ENCODE peak calls at places on chromosome 6, in seven cellular contexts. X is GM12878, L is T-helper 1 cell, U is ELF-1, S is cardiac muscle cell, O is iPS-NIHi11, P is posterior cingulate gyrus. G is an unnamed sample.
A peak's percentile ranks its signal among the peaks of the same experiment; 100 is the strongest.

GRCh38 chr6:90044833-90045337 is 150.6 kb downstream of the GJA10 start:
- DNase-seq in X (no peak), L (no peak), U (no peak), S (peak; percentile 25), O (no peak), P (peak; percentile 7), G (no peak)

GRCh38 chr6:147003186-147003585 is 201.0 kb upstream of the STXBP5 start:
- DNase-seq in X (no peak), L (no peak), U (no peak), S (peak; percentile 39), O (no peak), P (no peak), G (no peak)

GRCh38 chr6:169046483-169047192 is 207.0 kb downstream of the THBS2 start:
- DNase-seq in X (no peak), L (no peak), U (no peak), S (no peak), O (no peak), P (no peak), G (no peak)

GRCh38 chr6:89966250-89966588 is 72.0 kb downstream of the GJA10 start:
- DNase-seq in X (no peak), L (no peak), U (no peak), S (peak; percentile 10), O (no peak), P (no peak), G (no peak)

GRCh38 chr6:149615805-149616204 is 32.7 kb downstream of the KATNA1 start:
- DNase-seq in X (no peak), L (no peak), U (no peak), S (no peak), O (no peak), P (no peak), G (no peak)

GRCh38 chr6:38997128-38997761 is 51.3 kb upstream of the GLP1R start:
- DNase-seq in X (no peak), L (no peak), U (peak; percentile 68), S (peak; percentile 45), O (peak; percentile 65), P (no peak), G (no peak)

GRCh38 chr6:169969372-169970099 is 218.1 kb downstream of the ERMARD start:
- DNase-seq in X (no peak), L (no peak), U (no peak), S (no peak), O (peak; percentile 14), P (no peak), G (no peak)

GRCh38 chr6:124480021-124480430 is 482.2 kb upstream of the RNF217 start:
- DNase-seq in X (no peak), L (no peak), U (no peak), S (no peak), O (no peak), P (no peak), G (no peak)

GRCh38 chr6:160013987-160014868 is 45.3 kb downstream of the IGF2R start:
- DNase-seq in X (no peak), L (no peak), U (no peak), S (peak; percentile 12), O (no peak), P (no peak), G (no peak)

GRCh38 chr6:14326774-14327173 is 209.2 kb downstream of the CD83 start:
- DNase-seq in X (no peak), L (no peak), U (no peak), S (no peak), O (no peak), P (no peak), G (no peak)

GRCh38 chr6:33304216-33304615 is 5.5 kb upstream of the RGL2 start:
- DNase-seq in X (no peak), L (no peak), U (no peak), S (no peak), O (no peak), P (no peak), G (no peak)

GRCh38 chr6:53171605-53172467 is 23.2 kb upstream of the GCM1 start:
- DNase-seq in X (peak; percentile 37), L (peak; percentile 74), U (peak; percentile 91), S (peak; percentile 88), O (peak; percentile 84), P (peak; percentile 91), G (peak; percentile 57)

GRCh38 chr6:13591205-13591921 is 17.0 kb downstream of the SIRT5 start:
- DNase-seq in X (no peak), L (no peak), U (no peak), S (no peak), O (no peak), P (no peak), G (no peak)

GRCh38 chr6:30508890-30509736 is 19.8 kb downstream of the HLA-E start:
- DNase-seq in X (peak; percentile 79), L (no peak), U (no peak), S (peak; percentile 76), O (no peak), P (no peak), G (no peak)

GRCh38 chr6:81834141-81834621 is 81.7 kb upstream of the TENT5A start:
- DNase-seq in X (no peak), L (no peak), U (no peak), S (peak; percentile 85), O (no peak), P (no peak), G (no peak)

GRCh38 chr6:164020142-164020541 is 605.6 kb downstream of the QKI start:
- DNase-seq in X (no peak), L (no peak), U (no peak), S (no peak), O (no peak), P (no peak), G (no peak)

GRCh38 chr6:93165850-93166249 is 253.5 kb downstream of the EPHA7 start:
- DNase-seq in X (no peak), L (no peak), U (no peak), S (no peak), O (no peak), P (no peak), G (no peak)

GRCh38 chr6:13462380-13463326 is 24.7 kb downstream of the GFOD1 start:
- DNase-seq in X (no peak), L (no peak), U (peak; percentile 50), S (no peak), O (no peak), P (no peak), G (no peak)

GRCh38 chr6:51147756-51148155 is 329.1 kb downstream of the TFAP2B start:
- DNase-seq in X (no peak), L (no peak), U (no peak), S (no peak), O (no peak), P (no peak), G (no peak)

GRCh38 chr6:108608453-108609275 is 47.9 kb downstream of the FOXO3 start:
- DNase-seq in X (no peak), L (no peak), U (no peak), S (no peak), O (no peak), P (no peak), G (no peak)

GRCh38 chr6:11730645-11731044 is 48.0 kb downstream of the ADTRP start:
- DNase-seq in X (peak; percentile 65), L (no peak), U (no peak), S (no peak), O (no peak), P (no peak), G (no peak)

GRCh38 chr6:33171096-33171888 is 21.0 kb downstream of the COL11A2 start:
- DNase-seq in X (no peak), L (no peak), U (no peak), S (no peak), O (no peak), P (no peak), G (no peak)

GRCh38 chr6:167760979-167761793 is 65.5 kb upstream of the AFDN start:
- DNase-seq in X (no peak), L (no peak), U (peak; percentile 85), S (peak; percentile 98), O (no peak), P (no peak), G (no peak)

GRCh38 chr6:107132330-107132954 is 17.1 kb upstream of the BEND3 start:
- DNase-seq in X (no peak), L (no peak), U (no peak), S (peak; percentile 53), O (no peak), P (peak; percentile 16), G (no peak)

GRCh38 chr6:37570801-37571200 is 71.1 kb upstream of the CCDC167 start:
- DNase-seq in X (no peak), L (no peak), U (peak; percentile 82), S (no peak), O (peak; percentile 70), P (no peak), G (no peak)

GRCh38 chr6:56246941-56247653 is at the start of gene COL21A1:
- DNase-seq in X (no peak), L (no peak), U (peak; percentile 95), S (peak; percentile 60), O (peak; percentile 86), P (peak; percentile 19), G (no peak)

GRCh38 chr6:98136333-98136732 is 698.0 kb upstream of the POU3F2 start:
- DNase-seq in X (no peak), L (no peak), U (no peak), S (no peak), O (no peak), P (no peak), G (no peak)

GRCh38 chr6:134182528-134182927 is 130.1 kb upstream of the SLC2A12 start:
- DNase-seq in X (no peak), L (no peak), U (no peak), S (no peak), O (peak; percentile 31), P (no peak), G (no peak)

GRCh38 chr6:41634657-41635056 is 3.6 kb upstream of the MDFI start:
- DNase-seq in X (no peak), L (no peak), U (peak; percentile 72), S (peak; percentile 91), O (no peak), P (no peak), G (no peak)

GRCh38 chr6:62764841-62765240 is 446.4 kb upstream of the FKBP1C start:
- DNase-seq in X (no peak), L (no peak), U (no peak), S (no peak), O (no peak), P (no peak), G (no peak)

GRCh38 chr6:119736680-119737079 is 387.1 kb upstream of the MAN1A1 start:
- DNase-seq in X (no peak), L (no peak), U (no peak), S (no peak), O (no peak), P (no peak), G (no peak)

GRCh38 chr6:118743744-118744143 is 92.4 kb upstream of the CEP85L start:
- DNase-seq in X (no peak), L (no peak), U (no peak), S (no peak), O (no peak), P (no peak), G (no peak)

G was measured in cerebellar nuclear complex.